ENCODE peak calls at places on chromosomes 4 and X, in nine cellular contexts. One of them, this sample, is unnamed.

GRCh38 chr4:44738615-44739014 is 12.3 kb upstream of the GNPDA2 start:
- DNase-seq in COR-L47: no peak
- DNase-seq in NCI-H1092: no peak
- DNase-seq in hepatocyte: peak; percentile 5
- DNase-seq in EH: peak; percentile 11
- DNase-seq in epithelial cell of prostate: no peak
- DNase-seq in HuH-7: no peak
- DNase-seq in activated T-cell treated with anti-CD3 and anti-CD28 coated beads for 24 hours: no peak
- DNase-seq in NB4: no peak
- DNase-seq in this sample: no peak

GRCh38 chr4:168153596-168154440 is 61.5 kb downstream of the ANXA10 start:
- DNase-seq in EH: peak; percentile 71
- DNase-seq in COR-L47: peak; percentile 80
- DNase-seq in NB4: peak; percentile 69
- DNase-seq in hepatocyte: peak; percentile 87
- DNase-seq in activated T-cell treated with anti-CD3 and anti-CD28 coated beads for 24 hours: peak; percentile 35
- DNase-seq in HuH-7: no peak
- DNase-seq in epithelial cell of prostate: peak; percentile 10
- DNase-seq in NCI-H1092: peak; percentile 58
- DNase-seq in this sample: peak; percentile 76

GRCh38 chrX:44235534-44235933 is 107.9 kb downstream of the EFHC2 start:
- DNase-seq in epithelial cell of prostate: no peak
- DNase-seq in HuH-7: no peak
- DNase-seq in activated T-cell treated with anti-CD3 and anti-CD28 coated beads for 24 hours: no peak
- DNase-seq in hepatocyte: no peak
- DNase-seq in COR-L47: no peak
- DNase-seq in EH: no peak
- DNase-seq in NB4: no peak
- DNase-seq in NCI-H1092: no peak
- DNase-seq in this sample: no peak

GRCh38 chr4:128590773-128591172 is 218.7 kb upstream of the JADE1 start:
- DNase-seq in COR-L47: no peak
- DNase-seq in HuH-7: no peak
- DNase-seq in activated T-cell treated with anti-CD3 and anti-CD28 coated beads for 24 hours: no peak
- DNase-seq in hepatocyte: no peak
- DNase-seq in epithelial cell of prostate: no peak
- DNase-seq in NCI-H1092: no peak
- DNase-seq in NB4: no peak
- DNase-seq in EH: no peak
- DNase-seq in this sample: no peak

GRCh38 chr4:174069848-174070330 is 213.6 kb downstream of the FBXO8 start:
- DNase-seq in hepatocyte: no peak
- DNase-seq in NCI-H1092: no peak
- DNase-seq in activated T-cell treated with anti-CD3 and anti-CD28 coated beads for 24 hours: no peak
- DNase-seq in EH: no peak
- DNase-seq in COR-L47: peak; percentile 57
- DNase-seq in epithelial cell of prostate: no peak
- DNase-seq in NB4: no peak
- DNase-seq in HuH-7: no peak
- DNase-seq in this sample: no peak

GRCh38 chr4:61273237-61273636 is 73.1 kb downstream of the ADGRL3 start:
- DNase-seq in epithelial cell of prostate: no peak
- DNase-seq in NCI-H1092: no peak
- DNase-seq in hepatocyte: peak; percentile 12
- DNase-seq in EH: no peak
- DNase-seq in NB4: peak; percentile 57
- DNase-seq in COR-L47: no peak
- DNase-seq in HuH-7: no peak
- DNase-seq in activated T-cell treated with anti-CD3 and anti-CD28 coated beads for 24 hours: no peak
- DNase-seq in this sample: peak; percentile 88

GRCh38 chr4:172202480-172203076 is 389.4 kb downstream of the GALNTL6 start:
- DNase-seq in hepatocyte: peak; percentile 47
- DNase-seq in HuH-7: peak; percentile 30
- DNase-seq in NCI-H1092: no peak
- DNase-seq in EH: peak; percentile 48
- DNase-seq in activated T-cell treated with anti-CD3 and anti-CD28 coated beads for 24 hours: no peak
- DNase-seq in NB4: peak; percentile 46
- DNase-seq in epithelial cell of prostate: no peak
- DNase-seq in COR-L47: peak; percentile 6
- DNase-seq in this sample: peak; percentile 33

GRCh38 chrX:38882894-38883620 is 81.8 kb downstream of the MID1IP1 start:
- DNase-seq in activated T-cell treated with anti-CD3 and anti-CD28 coated beads for 24 hours: no peak
- DNase-seq in NCI-H1092: no peak
- DNase-seq in hepatocyte: no peak
- DNase-seq in HuH-7: no peak
- DNase-seq in NB4: peak; percentile 33
- DNase-seq in EH: peak; percentile 88
- DNase-seq in COR-L47: no peak
- DNase-seq in epithelial cell of prostate: peak; percentile 82
- DNase-seq in this sample: no peak

GRCh38 chr4:155441475-155441874 is 64.7 kb upstream of the MAP9 start:
- DNase-seq in HuH-7: no peak
- DNase-seq in COR-L47: no peak
- DNase-seq in NB4: no peak
- DNase-seq in EH: no peak
- DNase-seq in epithelial cell of prostate: no peak
- DNase-seq in hepatocyte: no peak
- DNase-seq in NCI-H1092: no peak
- DNase-seq in activated T-cell treated with anti-CD3 and anti-CD28 coated beads for 24 hours: no peak
- DNase-seq in this sample: no peak

GRCh38 chrX:107673933-107674479 is 45.7 kb downstream of the PRPS1 start:
- DNase-seq in activated T-cell treated with anti-CD3 and anti-CD28 coated beads for 24 hours: peak; percentile 80
- DNase-seq in EH: peak; percentile 15
- DNase-seq in NCI-H1092: no peak
- DNase-seq in NB4: peak; percentile 97
- DNase-seq in HuH-7: no peak
- DNase-seq in epithelial cell of prostate: no peak
- DNase-seq in COR-L47: no peak
- DNase-seq in hepatocyte: peak; percentile 88
- DNase-seq in this sample: peak; percentile 98

GRCh38 chr4:57462843-57463242 is 352.7 kb upstream of the IGFBP7 start:
- DNase-seq in COR-L47: peak; percentile 82
- DNase-seq in NB4: no peak
- DNase-seq in activated T-cell treated with anti-CD3 and anti-CD28 coated beads for 24 hours: no peak
- DNase-seq in hepatocyte: peak; percentile 48
- DNase-seq in NCI-H1092: peak; percentile 53
- DNase-seq in epithelial cell of prostate: no peak
- DNase-seq in EH: no peak
- DNase-seq in HuH-7: no peak
- DNase-seq in this sample: no peak

GRCh38 chr4:128394778-128395177 is 107.2 kb upstream of the PGRMC2 start:
- DNase-seq in COR-L47: no peak
- DNase-seq in hepatocyte: no peak
- DNase-seq in epithelial cell of prostate: no peak
- DNase-seq in HuH-7: no peak
- DNase-seq in NCI-H1092: no peak
- DNase-seq in EH: peak; percentile 41
- DNase-seq in activated T-cell treated with anti-CD3 and anti-CD28 coated beads for 24 hours: no peak
- DNase-seq in NB4: no peak
- DNase-seq in this sample: no peak

GRCh38 chr4:159290321-159291030 is 187.6 kb downstream of the RAPGEF2 start:
- DNase-seq in hepatocyte: no peak
- DNase-seq in epithelial cell of prostate: no peak
- DNase-seq in NCI-H1092: no peak
- DNase-seq in COR-L47: no peak
- DNase-seq in EH: peak; percentile 69
- DNase-seq in NB4: no peak
- DNase-seq in HuH-7: no peak
- DNase-seq in activated T-cell treated with anti-CD3 and anti-CD28 coated beads for 24 hours: no peak
- DNase-seq in this sample: no peak

This sample was measured in KBM-7.